ENCODE peak calls at places on chromosomes 4 and X, in six cellular contexts. One of them, this sample, is unnamed.

GRCh38 chr4:39104255-39104654 is 42.2 kb downstream of the KLHL5 start:
- DNase-seq in A172: no peak
- DNase-seq in activated T-helper 1 cell treated with Interleukin-2 at 50 U/mL for 16 hours: no peak
- DNase-seq in stimulated activated CD4-positive, alpha-beta T cell treated with anti-CD3 and anti-CD28 coated beads, Interleukin-4, amount 100 ng/mL, for 48 hours: no peak
- DNase-seq in tibial nerve: no peak
- DNase-seq in anterior cingulate cortex: no peak
- DNase-seq in this sample: no peak

GRCh38 chr4:8402640-8403039 is 37.9 kb downstream of the ACOX3 start:
- DNase-seq in A172: no peak
- DNase-seq in activated T-helper 1 cell treated with Interleukin-2 at 50 U/mL for 16 hours: no peak
- DNase-seq in stimulated activated CD4-positive, alpha-beta T cell treated with anti-CD3 and anti-CD28 coated beads, Interleukin-4, amount 100 ng/mL, for 48 hours: no peak
- DNase-seq in tibial nerve: no peak
- DNase-seq in anterior cingulate cortex: no peak
- DNase-seq in this sample: no peak

GRCh38 chrX:65610040-65610439 is 57.4 kb upstream of the MSN start:
- DNase-seq in A172: no peak
- DNase-seq in activated T-helper 1 cell treated with Interleukin-2 at 50 U/mL for 16 hours: no peak
- DNase-seq in stimulated activated CD4-positive, alpha-beta T cell treated with anti-CD3 and anti-CD28 coated beads, Interleukin-4, amount 100 ng/mL, for 48 hours: no peak
- DNase-seq in tibial nerve: no peak
- DNase-seq in anterior cingulate cortex: no peak
- DNase-seq in this sample: no peak

GRCh38 chr4:125317526-125317880 is 2.7 kb downstream of the FAT4 start:
- DNase-seq in A172: no peak
- DNase-seq in activated T-helper 1 cell treated with Interleukin-2 at 50 U/mL for 16 hours: no peak
- DNase-seq in stimulated activated CD4-positive, alpha-beta T cell treated with anti-CD3 and anti-CD28 coated beads, Interleukin-4, amount 100 ng/mL, for 48 hours: no peak
- DNase-seq in tibial nerve: peak; percentile 25
- DNase-seq in anterior cingulate cortex: no peak
- DNase-seq in this sample: no peak

GRCh38 chr4:15234585-15235126 is 193.2 kb upstream of the C1QTNF7 start:
- DNase-seq in A172: peak; percentile 90
- DNase-seq in activated T-helper 1 cell treated with Interleukin-2 at 50 U/mL for 16 hours: no peak
- DNase-seq in stimulated activated CD4-positive, alpha-beta T cell treated with anti-CD3 and anti-CD28 coated beads, Interleukin-4, amount 100 ng/mL, for 48 hours: no peak
- DNase-seq in tibial nerve: no peak
- DNase-seq in anterior cingulate cortex: no peak
- DNase-seq in this sample: no peak

GRCh38 chr4:6732441-6733357 is 16.7 kb downstream of the BLOC1S4 start:
- DNase-seq in A172: peak; percentile 86
- DNase-seq in activated T-helper 1 cell treated with Interleukin-2 at 50 U/mL for 16 hours: no peak
- DNase-seq in stimulated activated CD4-positive, alpha-beta T cell treated with anti-CD3 and anti-CD28 coated beads, Interleukin-4, amount 100 ng/mL, for 48 hours: no peak
- DNase-seq in tibial nerve: peak; percentile 75
- DNase-seq in anterior cingulate cortex: no peak
- DNase-seq in this sample: no peak

GRCh38 chrX:154380153-154380552 is 1.1 kb downstream of the EMD start:
- DNase-seq in A172: peak; percentile 28
- DNase-seq in activated T-helper 1 cell treated with Interleukin-2 at 50 U/mL for 16 hours: no peak
- DNase-seq in stimulated activated CD4-positive, alpha-beta T cell treated with anti-CD3 and anti-CD28 coated beads, Interleukin-4, amount 100 ng/mL, for 48 hours: no peak
- DNase-seq in tibial nerve: no peak
- DNase-seq in anterior cingulate cortex: no peak
- DNase-seq in this sample: no peak

GRCh38 chrX:154513662-154514204 is 2.3 kb downstream of the FAM3A start:
- DNase-seq in A172: no peak
- DNase-seq in activated T-helper 1 cell treated with Interleukin-2 at 50 U/mL for 16 hours: no peak
- DNase-seq in stimulated activated CD4-positive, alpha-beta T cell treated with anti-CD3 and anti-CD28 coated beads, Interleukin-4, amount 100 ng/mL, for 48 hours: no peak
- DNase-seq in tibial nerve: no peak
- DNase-seq in anterior cingulate cortex: no peak
- DNase-seq in this sample: no peak

GRCh38 chr4:185799442-185799841 is 12.6 kb downstream of the SORBS2 start:
- DNase-seq in A172: no peak
- DNase-seq in activated T-helper 1 cell treated with Interleukin-2 at 50 U/mL for 16 hours: no peak
- DNase-seq in stimulated activated CD4-positive, alpha-beta T cell treated with anti-CD3 and anti-CD28 coated beads, Interleukin-4, amount 100 ng/mL, for 48 hours: no peak
- DNase-seq in tibial nerve: no peak
- DNase-seq in anterior cingulate cortex: no peak
- DNase-seq in this sample: no peak

GRCh38 chrX:65508851-65509250 is 25.7 kb downstream of the LAS1L start:
- DNase-seq in A172: no peak
- DNase-seq in activated T-helper 1 cell treated with Interleukin-2 at 50 U/mL for 16 hours: no peak
- DNase-seq in stimulated activated CD4-positive, alpha-beta T cell treated with anti-CD3 and anti-CD28 coated beads, Interleukin-4, amount 100 ng/mL, for 48 hours: no peak
- DNase-seq in tibial nerve: no peak
- DNase-seq in anterior cingulate cortex: no peak
- DNase-seq in this sample: no peak

GRCh38 chr4:150402968-150403367 is 179.0 kb upstream of the MAB21L2 start:
- DNase-seq in A172: peak; percentile 7
- DNase-seq in activated T-helper 1 cell treated with Interleukin-2 at 50 U/mL for 16 hours: no peak
- DNase-seq in stimulated activated CD4-positive, alpha-beta T cell treated with anti-CD3 and anti-CD28 coated beads, Interleukin-4, amount 100 ng/mL, for 48 hours: no peak
- DNase-seq in tibial nerve: no peak
- DNase-seq in anterior cingulate cortex: no peak
- DNase-seq in this sample: no peak

GRCh38 chrX:367866-368265 is 18.8 kb downstream of the PPP2R3B start:
- DNase-seq in A172: no peak
- DNase-seq in activated T-helper 1 cell treated with Interleukin-2 at 50 U/mL for 16 hours: no peak
- DNase-seq in stimulated activated CD4-positive, alpha-beta T cell treated with anti-CD3 and anti-CD28 coated beads, Interleukin-4, amount 100 ng/mL, for 48 hours: no peak
- DNase-seq in tibial nerve: no peak
- DNase-seq in anterior cingulate cortex: no peak
- DNase-seq in this sample: no peak

GRCh38 chrX:68731254-68731653 is 83.8 kb downstream of the STARD8 start:
- DNase-seq in A172: no peak
- DNase-seq in activated T-helper 1 cell treated with Interleukin-2 at 50 U/mL for 16 hours: no peak
- DNase-seq in stimulated activated CD4-positive, alpha-beta T cell treated with anti-CD3 and anti-CD28 coated beads, Interleukin-4, amount 100 ng/mL, for 48 hours: no peak
- DNase-seq in tibial nerve: no peak
- DNase-seq in anterior cingulate cortex: no peak
- DNase-seq in this sample: no peak

GRCh38 chr4:186203391-186203802 is 12.0 kb downstream of the CYP4V2 start:
- DNase-seq in A172: no peak
- DNase-seq in activated T-helper 1 cell treated with Interleukin-2 at 50 U/mL for 16 hours: no peak
- DNase-seq in stimulated activated CD4-positive, alpha-beta T cell treated with anti-CD3 and anti-CD28 coated beads, Interleukin-4, amount 100 ng/mL, for 48 hours: no peak
- DNase-seq in tibial nerve: no peak
- DNase-seq in anterior cingulate cortex: no peak
- DNase-seq in this sample: no peak

GRCh38 chrX:120660638-120661037 is 30.8 kb upstream of the C1GALT1C1 start:
- DNase-seq in A172: no peak
- DNase-seq in activated T-helper 1 cell treated with Interleukin-2 at 50 U/mL for 16 hours: no peak
- DNase-seq in stimulated activated CD4-positive, alpha-beta T cell treated with anti-CD3 and anti-CD28 coated beads, Interleukin-4, amount 100 ng/mL, for 48 hours: no peak
- DNase-seq in tibial nerve: no peak
- DNase-seq in anterior cingulate cortex: no peak
- DNase-seq in this sample: no peak

GRCh38 chr4:54657556-54658313 is at the start of gene KIT:
- DNase-seq in A172: peak; percentile 14
- DNase-seq in activated T-helper 1 cell treated with Interleukin-2 at 50 U/mL for 16 hours: no peak
- DNase-seq in stimulated activated CD4-positive, alpha-beta T cell treated with anti-CD3 and anti-CD28 coated beads, Interleukin-4, amount 100 ng/mL, for 48 hours: no peak
- DNase-seq in tibial nerve: no peak
- DNase-seq in anterior cingulate cortex: no peak
- DNase-seq in this sample: no peak

GRCh38 chr4:53490965-53491622 is 100.2 kb downstream of the LNX1 start:
- DNase-seq in A172: peak; percentile 61
- DNase-seq in activated T-helper 1 cell treated with Interleukin-2 at 50 U/mL for 16 hours: no peak
- DNase-seq in stimulated activated CD4-positive, alpha-beta T cell treated with anti-CD3 and anti-CD28 coated beads, Interleukin-4, amount 100 ng/mL, for 48 hours: no peak
- DNase-seq in tibial nerve: peak; percentile 28
- DNase-seq in anterior cingulate cortex: no peak
- DNase-seq in this sample: no peak

GRCh38 chrX:7926501-7926900 is 712 bp downstream of the PNPLA4 start:
- DNase-seq in A172: no peak
- DNase-seq in activated T-helper 1 cell treated with Interleukin-2 at 50 U/mL for 16 hours: no peak
- DNase-seq in stimulated activated CD4-positive, alpha-beta T cell treated with anti-CD3 and anti-CD28 coated beads, Interleukin-4, amount 100 ng/mL, for 48 hours: no peak
- DNase-seq in tibial nerve: no peak
- DNase-seq in anterior cingulate cortex: no peak
- DNase-seq in this sample: no peak

This sample was measured in iPS DF 6.9.